ENCODE peak calls at places on chromosomes 11 and 22, in seven cellular contexts. Z is K562; Y is iPS-NIHi11; A is stimulated activated CD8-positive, alpha-beta memory T cell treated with anti-CD3 and anti-CD28 coated beads, Interleukin-4, amount 100 ng/mL, for 1 hour; D is CD4-positive, alpha-beta T cell; R is EL; W is A673. H is an unnamed sample.

GRCh38 chr22:26890870-26891269 is 233.5 kb downstream of the MIAT start:
- DNase-seq in A (no peak), R (no peak), W (no peak), D (no peak), Z (no peak), Y (no peak), H (no peak)

GRCh38 chr22:36449776-36450175 is 31.7 kb downstream of the TXN2 start:
- DNase-seq in Y (no peak), Z (no peak), R (no peak), A (no peak), D (no peak), W (no peak), H (no peak)

GRCh38 chr22:29116397-29117123 is 43.7 kb downstream of the KREMEN1 start:
- DNase-seq in A (no peak), Z (no peak), Y (no peak), D (no peak), R (no peak), W (no peak), H (no peak)

GRCh38 chr22:46064236-46064965 is 85.9 kb upstream of the PPARA start:
- DNase-seq in Y (no peak), Z (no peak), A (no peak), D (no peak), W (no peak), R (no peak), H (no peak)

GRCh38 chr22:49382451-49382735 is 445.3 kb downstream of the BRD1 start:
- DNase-seq in A (no peak), D (no peak), Y (no peak), R (no peak), W (no peak), Z (no peak), H (no peak)

GRCh38 chr11:122165972-122166371 is 50.0 kb upstream of the BLID start:
- DNase-seq in Y (no peak), Z (no peak), A (no peak), W (no peak), R (no peak), D (no peak), H (no peak)

GRCh38 chr22:17095538-17095937 is 10.7 kb downstream of the IL17RA start:
- DNase-seq in W (peak), D (no peak), A (no peak), R (no peak), Z (peak), Y (peak), H (no peak)

GRCh38 chr11:13962562-13963168 is at the start of gene SPON1:
- DNase-seq in Z (no peak), W (peak), R (no peak), A (peak), Y (peak), D (peak), H (no peak)

GRCh38 chr11:122176651-122177050 is 60.6 kb upstream of the BLID start:
- DNase-seq in W (no peak), D (no peak), Z (no peak), R (no peak), A (no peak), Y (no peak), H (no peak)

GRCh38 chr11:120134931-120135228 is 3.0 kb downstream of the TRIM29 start:
- DNase-seq in Y (no peak), D (no peak), A (no peak), R (no peak), W (no peak), Z (no peak), H (no peak)

GRCh38 chr11:76660533-76661305 is 9.8 kb downstream of the LRRC32 start:
- DNase-seq in Z (no peak), D (no peak), A (no peak), Y (no peak), R (no peak), W (no peak), H (no peak)

GRCh38 chr11:127390465-127390864 is 389.9 kb upstream of the KIRREL3 start:
- DNase-seq in Z (no peak), Y (no peak), W (no peak), R (no peak), A (no peak), D (no peak), H (no peak)

GRCh38 chr11:73259406-73260126 is 12.6 kb upstream of the P2RY6 start:
- DNase-seq in D (no peak), R (no peak), W (no peak), Y (no peak), Z (no peak), A (no peak), H (no peak)

GRCh38 chr11:62600367-62601113 is 1.1 kb downstream of the MTA2 start:
- DNase-seq in Z (peak), R (no peak), D (no peak), A (no peak), W (no peak), Y (no peak), H (no peak)

GRCh38 chr11:60847906-60848305 is 6.0 kb downstream of the CCDC86 start:
- DNase-seq in D (no peak), Y (no peak), Z (no peak), W (no peak), A (no peak), R (no peak), H (no peak)

GRCh38 chr22:37354271-37355069 is 72.2 kb downstream of the CYTH4 start:
- DNase-seq in A (no peak), D (no peak), Y (no peak), R (no peak), W (no peak), Z (no peak), H (no peak)

GRCh38 chr11:65089621-65090020 is 5.6 kb downstream of the ZFPL1 start:
- DNase-seq in A (no peak), Y (no peak), D (no peak), W (no peak), Z (no peak), R (no peak), H (no peak)

GRCh38 chr11:129372609-129373488 is 2.8 kb upstream of the BARX2 start:
- DNase-seq in Z (no peak), D (no peak), Y (peak), R (no peak), A (no peak), W (no peak), H (no peak)

GRCh38 chr11:84140386-84141169 is 854.4 kb upstream of the CCDC90B start:
- DNase-seq in A (no peak), R (no peak), Y (no peak), Z (no peak), D (no peak), W (no peak), H (no peak)

GRCh38 chr11:69301491-69302401 is 7.8 kb downstream of the MYEOV start:
- DNase-seq in W (peak), Y (peak), A (no peak), D (no peak), Z (peak), R (peak), H (no peak)

GRCh38 chr11:1832181-1832988 is 2.4 kb upstream of the SYT8 start:
- DNase-seq in A (peak), Z (peak), Y (peak), W (peak), R (peak), D (peak), H (peak)

GRCh38 chr11:107562647-107563208 is 2.8 kb downstream of the ALKBH8 start:
- DNase-seq in W (peak), A (no peak), Z (peak), D (no peak), Y (no peak), R (peak), H (no peak)

GRCh38 chr11:61551630-61552029 is 29.2 kb downstream of the SYT7 start:
- DNase-seq in Y (peak), W (no peak), Z (no peak), D (no peak), R (peak), A (no peak), H (no peak)

GRCh38 chr11:108985611-108986279 is 320.9 kb downstream of the DDX10 start:
- DNase-seq in W (peak), D (no peak), Y (no peak), Z (no peak), A (no peak), R (peak), H (no peak)

GRCh38 chr11:643366-643765 is 6.3 kb downstream of the DRD4 start:
- DNase-seq in Y (no peak), D (no peak), A (no peak), Z (no peak), R (no peak), W (no peak), H (no peak)

GRCh38 chr11:9263840-9264380 is 1.2 kb downstream of the DENND5A start:
- DNase-seq in W (peak), Y (no peak), D (no peak), Z (peak), A (no peak), R (peak), H (no peak)

GRCh38 chr11:91296628-91297027 is 928.0 kb upstream of the FAT3 start:
- DNase-seq in A (no peak), Y (no peak), R (no peak), Z (no peak), D (no peak), W (no peak), H (no peak)

GRCh38 chr11:30815619-30816018 is 229.5 kb upstream of the MPPED2 start:
- DNase-seq in Z (no peak), W (no peak), D (no peak), A (no peak), Y (no peak), R (no peak), H (no peak)

GRCh38 chr11:72781313-72782080 is 12.3 kb downstream of the STARD10 start:
- DNase-seq in D (peak), R (no peak), W (peak), Z (peak), A (peak), Y (peak), H (peak)

GRCh38 chr11:101707477-101707876 is 123.7 kb upstream of the TRPC6 start:
- DNase-seq in W (no peak), Z (no peak), Y (no peak), A (no peak), D (no peak), R (no peak), H (no peak)

H was measured in T-helper 17 cell.